ENCODE peak calls at places on chromosomes 7 and 10, in eight cellular contexts. One of them, this sample, is unnamed.

GRCh38 chr7:63899691-63900393 is 98.8 kb upstream of the ZNF722 start:
- DNase-seq in suprapubic skin: no peak
- DNase-seq in sigmoid colon: peak; percentile 76
- DNase-seq in HepG2: no peak
- DNase-seq in spleen: peak; percentile 93
- DNase-seq in stomach: no peak
- DNase-seq in SK-N-SH: peak; percentile 95
- DNase-seq in SK-N-MC: no peak
- DNase-seq in this sample: no peak

GRCh38 chr10:72802291-72803118 is 91.0 kb upstream of the OIT3 start:
- DNase-seq in suprapubic skin: no peak
- DNase-seq in spleen: no peak
- DNase-seq in HepG2: no peak
- DNase-seq in SK-N-SH: no peak
- DNase-seq in SK-N-MC: no peak
- DNase-seq in sigmoid colon: no peak
- DNase-seq in stomach: no peak
- DNase-seq in this sample: no peak

GRCh38 chr10:19302117-19302516 is 253.5 kb downstream of the MALRD1 start:
- DNase-seq in spleen: no peak
- DNase-seq in stomach: no peak
- DNase-seq in suprapubic skin: no peak
- DNase-seq in SK-N-SH: no peak
- DNase-seq in SK-N-MC: no peak
- DNase-seq in HepG2: no peak
- DNase-seq in sigmoid colon: no peak
- DNase-seq in this sample: no peak

GRCh38 chr10:3624367-3624766 is 160.6 kb downstream of the KLF6 start:
- DNase-seq in SK-N-MC: no peak
- DNase-seq in spleen: no peak
- DNase-seq in SK-N-SH: no peak
- DNase-seq in sigmoid colon: no peak
- DNase-seq in stomach: no peak
- DNase-seq in suprapubic skin: no peak
- DNase-seq in HepG2: no peak
- DNase-seq in this sample: no peak

GRCh38 chr7:44912775-44913347 is 27.5 kb upstream of the PURB start:
- DNase-seq in HepG2: peak; percentile 20
- DNase-seq in sigmoid colon: no peak
- DNase-seq in stomach: peak; percentile 36
- DNase-seq in spleen: no peak
- DNase-seq in SK-N-MC: no peak
- DNase-seq in SK-N-SH: peak; percentile 58
- DNase-seq in suprapubic skin: no peak
- DNase-seq in this sample: no peak

GRCh38 chr10:6305762-6306321 is 103.1 kb downstream of the PFKFB3 start:
- DNase-seq in stomach: no peak
- DNase-seq in HepG2: no peak
- DNase-seq in SK-N-SH: no peak
- DNase-seq in sigmoid colon: no peak
- DNase-seq in spleen: no peak
- DNase-seq in suprapubic skin: no peak
- DNase-seq in SK-N-MC: no peak
- DNase-seq in this sample: no peak

GRCh38 chr10:69097729-69098128 is 9.8 kb downstream of the SRGN start:
- DNase-seq in spleen: no peak
- DNase-seq in stomach: no peak
- DNase-seq in HepG2: no peak
- DNase-seq in SK-N-MC: no peak
- DNase-seq in suprapubic skin: no peak
- DNase-seq in sigmoid colon: no peak
- DNase-seq in SK-N-SH: no peak
- DNase-seq in this sample: no peak

GRCh38 chr7:70944516-70944915 is 187.4 kb upstream of the GALNT17 start:
- DNase-seq in SK-N-MC: no peak
- DNase-seq in suprapubic skin: no peak
- DNase-seq in sigmoid colon: no peak
- DNase-seq in spleen: no peak
- DNase-seq in SK-N-SH: no peak
- DNase-seq in HepG2: no peak
- DNase-seq in stomach: no peak
- DNase-seq in this sample: no peak

GRCh38 chr10:130438861-130439260 is 302.7 kb downstream of the GLRX3 start:
- DNase-seq in HepG2: no peak
- DNase-seq in suprapubic skin: no peak
- DNase-seq in stomach: no peak
- DNase-seq in sigmoid colon: no peak
- DNase-seq in SK-N-SH: no peak
- DNase-seq in spleen: no peak
- DNase-seq in SK-N-MC: no peak
- DNase-seq in this sample: no peak

GRCh38 chr7:46414946-46415345 is 493.9 kb upstream of the IGFBP3 start:
- DNase-seq in spleen: no peak
- DNase-seq in SK-N-SH: no peak
- DNase-seq in SK-N-MC: no peak
- DNase-seq in suprapubic skin: no peak
- DNase-seq in HepG2: no peak
- DNase-seq in sigmoid colon: no peak
- DNase-seq in stomach: no peak
- DNase-seq in this sample: no peak

GRCh38 chr10:122499491-122499941 is 38.2 kb downstream of the HTRA1 start:
- DNase-seq in HepG2: no peak
- DNase-seq in spleen: peak; percentile 47
- DNase-seq in stomach: no peak
- DNase-seq in SK-N-SH: no peak
- DNase-seq in SK-N-MC: no peak
- DNase-seq in suprapubic skin: no peak
- DNase-seq in sigmoid colon: peak; percentile 83
- DNase-seq in this sample: no peak

DNA sequence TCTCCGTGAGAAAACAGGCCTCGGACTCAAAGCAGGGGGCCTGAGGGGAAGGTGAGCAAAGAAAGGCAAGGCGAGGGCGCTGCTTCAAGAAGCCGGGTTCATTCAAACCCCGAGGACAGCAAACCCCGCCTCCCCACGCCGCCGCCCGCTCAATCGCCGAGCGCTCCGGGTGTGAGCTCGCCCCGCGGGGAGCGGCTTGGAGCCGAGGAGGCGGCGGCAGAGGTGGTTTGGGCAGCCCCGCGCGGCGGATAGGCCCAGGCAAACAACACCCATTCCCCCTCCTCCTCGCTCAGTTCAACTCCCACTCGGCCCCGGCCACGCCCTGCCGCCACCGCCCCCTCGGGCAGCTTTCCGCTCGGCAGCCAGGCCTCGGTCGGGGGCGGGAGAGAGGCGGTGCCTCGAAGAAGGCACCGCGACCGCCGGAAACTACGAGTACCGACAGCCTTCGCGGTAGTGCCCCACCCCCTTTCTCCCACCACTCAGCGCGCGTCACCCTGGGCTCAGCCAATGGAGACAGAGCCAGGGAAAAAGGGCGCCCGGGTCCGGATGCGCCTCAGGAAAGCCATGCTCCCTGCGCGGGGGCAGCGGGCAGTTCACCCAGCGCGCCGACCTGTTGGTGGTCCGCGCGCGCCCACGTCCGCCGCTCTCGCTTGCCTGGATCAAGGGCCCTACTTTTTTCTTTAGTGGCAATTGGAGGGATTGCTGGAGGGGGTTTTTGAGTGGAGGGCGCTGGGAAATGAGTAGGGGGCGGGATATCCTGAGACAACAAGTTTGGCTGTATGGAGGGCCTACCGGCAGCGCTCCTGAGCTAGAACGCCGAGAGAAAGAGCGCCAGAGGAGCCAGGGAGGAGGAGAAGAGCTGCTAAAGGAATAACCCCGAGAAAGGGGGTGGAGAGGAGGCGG is 674 bp upstream of the SP4 start:
- DNase-seq in stomach: peak; percentile 99
- DNase-seq in spleen: peak; percentile 100
- DNase-seq in SK-N-MC: peak; percentile 81
- DNase-seq in SK-N-SH: peak; percentile 99
- DNase-seq in HepG2: peak; percentile 94
- DNase-seq in suprapubic skin: peak; percentile 99
- DNase-seq in sigmoid colon: peak; percentile 99
- DNase-seq in this sample: peak; percentile 98
- TF ChIP-seq POLR2AphosphoS5 in stomach: peak; percentile 67
- TF ChIP-seq POLR2AphosphoS5 in spleen: peak; percentile 85
- TF ChIP-seq POLR2AphosphoS5 in SK-N-MC: peak; percentile 79
- TF ChIP-seq POLR2AphosphoS5 in SK-N-SH: no peak
- TF ChIP-seq POLR2AphosphoS5 in HepG2: peak; percentile 67
- TF ChIP-seq POLR2AphosphoS5 in suprapubic skin: no peak
- TF ChIP-seq POLR2AphosphoS5 in sigmoid colon: peak; percentile 83
- TF ChIP-seq POLR2AphosphoS5 in this sample: peak; percentile 85

GRCh38 chr10:93498196-93498595 is 1.8 kb downstream of the CEP55 start:
- DNase-seq in SK-N-SH: no peak
- DNase-seq in sigmoid colon: no peak
- DNase-seq in suprapubic skin: no peak
- DNase-seq in stomach: no peak
- DNase-seq in HepG2: no peak
- DNase-seq in spleen: no peak
- DNase-seq in SK-N-MC: no peak
- DNase-seq in this sample: no peak
- H3K4me3 ChIP-seq in SK-N-SH: no peak overlapping the region
- H3K4me3 ChIP-seq in sigmoid colon: no peak overlapping the region
- H3K4me3 ChIP-seq in suprapubic skin: no peak overlapping the region
- H3K4me3 ChIP-seq in stomach: no peak overlapping the region
- H3K4me3 ChIP-seq in HepG2: no peak overlapping the region
- H3K4me3 ChIP-seq in spleen: no peak overlapping the region
- H3K4me3 ChIP-seq in SK-N-MC: peak overlapping the region; percentile 36
- H3K4me3 ChIP-seq in this sample: no peak overlapping the region

GRCh38 chr10:32981760-32982159 is 23.7 kb upstream of the ITGB1 start:
- DNase-seq in suprapubic skin: no peak
- DNase-seq in sigmoid colon: no peak
- DNase-seq in spleen: peak; percentile 78
- DNase-seq in SK-N-MC: no peak
- DNase-seq in SK-N-SH: no peak
- DNase-seq in stomach: peak; percentile 50
- DNase-seq in HepG2: no peak
- DNase-seq in this sample: no peak
- TF ChIP-seq POLR2AphosphoS5 in suprapubic skin: no peak
- TF ChIP-seq POLR2AphosphoS5 in sigmoid colon: peak; percentile 32
- TF ChIP-seq POLR2AphosphoS5 in spleen: peak; percentile 82
- TF ChIP-seq POLR2AphosphoS5 in SK-N-MC: no peak
- TF ChIP-seq POLR2AphosphoS5 in SK-N-SH: no peak
- TF ChIP-seq POLR2AphosphoS5 in stomach: no peak
- TF ChIP-seq POLR2AphosphoS5 in HepG2: no peak
- TF ChIP-seq POLR2AphosphoS5 in this sample: no peak

GRCh38 chr7:28474267-28474618 is 61.9 kb downstream of the CREB5 start:
- DNase-seq in spleen: no peak
- DNase-seq in SK-N-SH: no peak
- DNase-seq in HepG2: no peak
- DNase-seq in suprapubic skin: no peak
- DNase-seq in SK-N-MC: no peak
- DNase-seq in sigmoid colon: no peak
- DNase-seq in stomach: no peak
- DNase-seq in this sample: no peak
- H3K4me3 ChIP-seq in spleen: no peak overlapping the region
- H3K4me3 ChIP-seq in SK-N-SH: no peak overlapping the region
- H3K4me3 ChIP-seq in HepG2: no peak overlapping the region
- H3K4me3 ChIP-seq in suprapubic skin: no peak overlapping the region
- H3K4me3 ChIP-seq in SK-N-MC: no peak overlapping the region
- H3K4me3 ChIP-seq in sigmoid colon: no peak overlapping the region
- H3K4me3 ChIP-seq in stomach: no peak overlapping the region
- H3K4me3 ChIP-seq in this sample: no peak overlapping the region

GRCh38 chr7:131431756-131432155 is 104.1 kb downstream of the MKLN1 start:
- DNase-seq in suprapubic skin: no peak
- DNase-seq in HepG2: no peak
- DNase-seq in stomach: no peak
- DNase-seq in SK-N-MC: no peak
- DNase-seq in SK-N-SH: no peak
- DNase-seq in spleen: no peak
- DNase-seq in sigmoid colon: no peak
- DNase-seq in this sample: no peak

GRCh38 chr7:131431289-131431688 is 103.6 kb downstream of the MKLN1 start:
- DNase-seq in sigmoid colon: no peak
- DNase-seq in SK-N-SH: no peak
- DNase-seq in spleen: no peak
- DNase-seq in HepG2: no peak
- DNase-seq in SK-N-MC: no peak
- DNase-seq in suprapubic skin: no peak
- DNase-seq in stomach: peak; percentile 55
- DNase-seq in this sample: no peak

GRCh38 chr7:131424219-131424822 is 96.6 kb downstream of the MKLN1 start:
- DNase-seq in stomach: no peak
- DNase-seq in SK-N-MC: peak; percentile 66
- DNase-seq in HepG2: peak; percentile 9
- DNase-seq in sigmoid colon: no peak
- DNase-seq in suprapubic skin: no peak
- DNase-seq in spleen: no peak
- DNase-seq in SK-N-SH: peak; percentile 52
- DNase-seq in this sample: no peak

DNA sequence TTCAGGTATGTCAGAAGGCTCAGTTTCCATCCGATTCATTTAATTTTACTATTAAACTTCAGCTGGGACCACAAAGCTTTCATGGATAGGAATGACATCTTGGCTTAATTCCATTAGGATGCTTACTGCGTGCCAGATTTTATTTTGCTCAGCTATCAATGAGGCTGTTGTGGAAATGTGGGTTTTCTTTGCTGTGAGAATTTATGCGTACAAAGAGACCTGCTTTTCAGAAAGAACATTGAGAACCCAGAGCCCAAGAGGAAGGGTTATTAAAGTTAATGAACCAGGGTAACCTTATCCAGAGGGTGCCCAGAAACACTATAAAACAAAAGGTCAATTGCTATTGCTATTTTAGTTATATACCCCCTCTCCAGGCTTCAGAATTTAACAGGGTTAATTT is 98.3 kb downstream of the MKLN1 start:
- DNase-seq in HepG2: no peak
- DNase-seq in stomach: no peak
- DNase-seq in SK-N-SH: no peak
- DNase-seq in suprapubic skin: no peak
- DNase-seq in sigmoid colon: no peak
- DNase-seq in SK-N-MC: no peak
- DNase-seq in spleen: no peak
- DNase-seq in this sample: no peak
- TF ChIP-seq POLR2AphosphoS5 in HepG2: no peak
- TF ChIP-seq POLR2AphosphoS5 in stomach: no peak
- TF ChIP-seq POLR2AphosphoS5 in SK-N-SH: no peak
- TF ChIP-seq POLR2AphosphoS5 in suprapubic skin: no peak
- TF ChIP-seq POLR2AphosphoS5 in sigmoid colon: no peak
- TF ChIP-seq POLR2AphosphoS5 in SK-N-MC: no peak
- TF ChIP-seq POLR2AphosphoS5 in spleen: no peak
- TF ChIP-seq POLR2AphosphoS5 in this sample: no peak

GRCh38 chr7:25235471-25235870 is 7.2 kb upstream of the NPVF start:
- DNase-seq in sigmoid colon: no peak
- DNase-seq in suprapubic skin: no peak
- DNase-seq in stomach: no peak
- DNase-seq in SK-N-SH: no peak
- DNase-seq in SK-N-MC: no peak
- DNase-seq in spleen: no peak
- DNase-seq in HepG2: no peak
- DNase-seq in this sample: no peak
- H3K4me3 ChIP-seq in sigmoid colon: no peak overlapping the region
- H3K4me3 ChIP-seq in suprapubic skin: no peak overlapping the region
- H3K4me3 ChIP-seq in stomach: no peak overlapping the region
- H3K4me3 ChIP-seq in SK-N-SH: no peak overlapping the region
- H3K4me3 ChIP-seq in SK-N-MC: no peak overlapping the region
- H3K4me3 ChIP-seq in spleen: no peak overlapping the region
- H3K4me3 ChIP-seq in HepG2: no peak overlapping the region
- H3K4me3 ChIP-seq in this sample: no peak overlapping the region